ENCODE peak calls at places on chromosomes 6 and 20, in five cellular contexts. W, V, Y, S and A are unnamed samples.

GRCh38 chr6:79420054-79420453 is 117.2 kb downstream of the LCA5 start:
- DNase-seq in W (no peak), V (no peak), Y (no peak), S (no peak), A (no peak)

GRCh38 chr6:166460473-166461437 is 78.0 kb upstream of the MPC1 start:
- DNase-seq in W (no peak), V (no peak), Y (no peak), S (no peak), A (no peak)

GRCh38 chr6:125519367-125519766 is 217.6 kb upstream of the HDDC2 start:
- DNase-seq in W (no peak), V (no peak), Y (no peak), S (no peak), A (no peak)

GRCh38 chr20:48217191-48217590 is 431.9 kb upstream of the SULF2 start:
- DNase-seq in W (peak; percentile 74), V (no peak), Y (no peak), S (no peak), A (no peak)

GRCh38 chr6:142960098-142960497 is 15.1 kb upstream of the HIVEP2 start:
- DNase-seq in W (no peak), V (no peak), Y (no peak), S (no peak), A (no peak)

GRCh38 chr6:114195736-114196403 is 147.0 kb downstream of the HS3ST5 start:
- DNase-seq in W (no peak), V (no peak), Y (no peak), S (peak; percentile 10), A (no peak)

GRCh38 chr20:53570446-53571276 is 23.0 kb downstream of the ZNF217 start:
- DNase-seq in W (no peak), V (no peak), Y (no peak), S (no peak), A (no peak)

GRCh38 chr6:40556023-40556422 is 31.1 kb downstream of the LRFN2 start:
- DNase-seq in W (no peak), V (no peak), Y (no peak), S (peak; percentile 24), A (peak; percentile 64)

GRCh38 chr6:142566628-142567396 is 265.0 kb downstream of the ADGRG6 start:
- DNase-seq in W (no peak), V (no peak), Y (no peak), S (peak; percentile 63), A (peak; percentile 93)

GRCh38 chr6:147855823-147856222 is 347.3 kb downstream of the SAMD5 start:
- DNase-seq in W (no peak), V (no peak), Y (no peak), S (no peak), A (no peak)

GRCh38 chr20:32623667-32624157 is 38.6 kb upstream of the NOL4L start:
- DNase-seq in W (no peak), V (no peak), Y (no peak), S (no peak), A (peak; percentile 81)

GRCh38 chr6:33201935-33202334 is 1.3 kb downstream of the SLC39A7 start:
- DNase-seq in W (no peak), V (no peak), Y (no peak), S (no peak), A (no peak)

GRCh38 chr6:38542031-38542430 is 97.7 kb downstream of the BTBD9 start:
- DNase-seq in W (no peak), V (no peak), Y (no peak), S (no peak), A (no peak)

GRCh38 chr6:47307362-47308222 is 2.1 kb downstream of the TNFRSF21 start:
- DNase-seq in W (no peak), V (no peak), Y (no peak), S (no peak), A (no peak)

GRCh38 chr6:149271348-149272340 is 45.9 kb upstream of the TAB2 start:
- DNase-seq in W (no peak), V (no peak), Y (no peak), S (no peak), A (no peak)

GRCh38 chr20:58096880-58097813 is 131.3 kb downstream of the ANKRD60 start:
- DNase-seq in W (no peak), V (no peak), Y (no peak), S (no peak), A (no peak)

GRCh38 chr6:36461646-36462045 is 18.8 kb downstream of the KCTD20 start:
- DNase-seq in W (no peak), V (no peak), Y (no peak), S (no peak), A (no peak)

GRCh38 chr6:160767019-160767646 is 65.1 kb downstream of the PLG start:
- DNase-seq in W (peak; percentile 78), V (peak; percentile 57), Y (peak; percentile 58), S (peak; percentile 86), A (peak; percentile 94)

GRCh38 chr20:23231561-23232218 is 118.9 kb upstream of the NXT1 start:
- DNase-seq in W (no peak), V (no peak), Y (no peak), S (no peak), A (no peak)

GRCh38 chr20:5118220-5119142 is 1.3 kb downstream of the PCNA start:
- DNase-seq in W (no peak), V (no peak), Y (no peak), S (peak; percentile 11), A (no peak)

GRCh38 chr6:161373905-161374451 is 100.1 kb upstream of the AGPAT4 start:
- DNase-seq in W (peak; percentile 70), V (peak; percentile 67), Y (no peak), S (peak; percentile 81), A (peak; percentile 93)

GRCh38 chr6:111564482-111564945 is 41.2 kb downstream of the TRAF3IP2 start:
- DNase-seq in W (peak; percentile 76), V (peak; percentile 57), Y (peak; percentile 88), S (no peak), A (peak; percentile 44)

GRCh38 chr6:111566873-111567517 is 38.7 kb downstream of the TRAF3IP2 start:
- DNase-seq in W (no peak), V (no peak), Y (no peak), S (no peak), A (no peak)

GRCh38 chr6:111563581-111563980 is 42.1 kb downstream of the TRAF3IP2 start:
- DNase-seq in W (no peak), V (no peak), Y (no peak), S (no peak), A (no peak)

GRCh38 chr6:111566222-111566717 is 39.4 kb downstream of the TRAF3IP2 start:
- DNase-seq in W (no peak), V (no peak), Y (no peak), S (no peak), A (no peak)

DNA sequence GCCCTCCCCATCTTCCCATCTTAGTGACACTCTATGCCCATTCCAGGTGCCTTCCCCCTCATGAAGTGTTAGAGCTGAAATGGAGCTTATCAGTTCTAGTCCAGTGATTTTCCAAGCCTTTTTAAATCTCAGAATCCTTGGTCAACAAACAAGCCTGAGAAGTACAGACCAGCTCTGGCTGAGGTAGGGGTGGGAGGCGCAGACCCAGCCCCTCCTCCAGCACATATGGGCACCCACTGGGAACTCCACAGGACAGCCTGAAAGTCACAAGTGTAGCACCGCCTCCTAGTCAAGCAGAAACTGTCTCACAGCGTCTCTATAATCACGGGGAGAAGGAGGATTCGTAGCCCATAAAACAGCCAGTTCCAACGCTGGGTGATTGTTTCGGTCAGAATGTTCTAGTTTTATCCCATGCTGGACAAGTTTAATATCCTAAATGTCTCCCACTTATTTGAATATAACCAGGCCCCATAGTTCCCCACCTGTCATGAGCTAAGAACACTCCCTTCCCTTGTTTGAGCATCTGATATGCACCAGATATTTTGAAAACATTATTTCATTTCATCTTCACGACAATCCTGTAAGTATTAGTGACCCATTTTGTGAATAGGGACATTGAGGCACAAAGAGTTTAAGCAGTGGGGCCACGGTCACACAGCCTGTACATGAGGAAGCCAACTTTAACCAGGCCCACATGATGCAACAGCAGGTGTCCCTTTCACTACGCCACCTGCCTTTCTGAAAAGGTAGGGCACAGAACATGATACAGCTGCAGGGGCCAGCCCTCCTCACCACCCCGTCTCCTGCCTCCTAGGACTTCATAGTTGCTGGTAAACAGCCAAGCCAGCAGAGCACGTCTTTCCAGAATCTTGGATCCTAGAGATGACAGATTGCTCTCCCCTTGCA is 40.1 kb downstream of the TRAF3IP2 start:
- DNase-seq in W (peak; percentile 82), V (no peak), Y (no peak), S (no peak), A (peak; percentile 81)
- TF ChIP-seq CTCF in W (no peak), V (no peak), Y (no peak), S (peak; percentile 32), A (peak; percentile 74)

GRCh38 chr6:135014353-135014832 is 40.2 kb downstream of the HBS1L start:
- DNase-seq in W (no peak), V (no peak), Y (no peak), S (no peak), A (no peak)

GRCh38 chr6:135012349-135012748 is 42.3 kb downstream of the HBS1L start:
- DNase-seq in W (no peak), V (no peak), Y (no peak), S (no peak), A (no peak)

GRCh38 chr6:135013211-135013610 is 41.4 kb downstream of the HBS1L start:
- DNase-seq in W (no peak), V (no peak), Y (no peak), S (no peak), A (no peak)

GRCh38 chr6:135008941-135009290 is 45.7 kb downstream of the HBS1L start:
- DNase-seq in W (no peak), V (no peak), Y (no peak), S (no peak), A (no peak)

DNA sequence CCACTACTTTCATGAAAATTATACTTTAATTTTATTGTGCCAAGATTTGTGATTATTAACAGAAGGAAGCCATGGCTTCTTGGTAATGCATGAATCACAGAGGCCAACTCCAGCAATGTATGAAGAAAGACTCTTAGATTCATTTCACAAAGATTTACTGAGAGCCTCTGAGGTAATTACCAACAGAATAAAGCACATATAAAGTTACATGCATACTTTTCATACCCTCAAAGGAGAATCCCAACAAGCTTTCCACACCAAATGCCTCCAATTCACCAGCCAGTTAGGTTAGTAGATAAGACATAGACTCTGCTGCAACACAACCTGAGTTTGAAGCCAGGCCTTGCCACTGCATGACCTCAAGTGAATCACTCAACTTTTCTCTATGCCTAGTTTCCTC is 41.9 kb downstream of the HBS1L start:
- DNase-seq in W (no peak), V (no peak), Y (no peak), S (no peak), A (no peak)
- H3K4me1 ChIP-seq in W (no peaks in the 10 kb centered on the region), V (peaks cover 3% of the 10 kb centered on the region), Y (peaks cover 4% of the 10 kb centered on the region), S (no peaks in the 10 kb centered on the region), A (peaks cover 5% of the 10 kb centered on the region)

GRCh38 chr6:2989332-2990178 is 10.1 kb upstream of the NQO2 start:
- DNase-seq in W (peak; percentile 94), V (peak; percentile 66), Y (peak; percentile 89), S (peak; percentile 96), A (peak; percentile 93)
- TF ChIP-seq CTCF in W (no peak), V (no peak), Y (no peak), S (no peak), A (peak; percentile 47)

GRCh38 chr6:73774311-73774766 is 78.3 kb downstream of the CD109 start:
- DNase-seq in W (peak; percentile 39), V (peak; percentile 48), Y (peak; percentile 68), S (no peak), A (no peak)

GRCh38 chr6:73782911-73783310 is 86.9 kb downstream of the CD109 start:
- DNase-seq in W (no peak), V (no peak), Y (no peak), S (no peak), A (no peak)

DNA sequence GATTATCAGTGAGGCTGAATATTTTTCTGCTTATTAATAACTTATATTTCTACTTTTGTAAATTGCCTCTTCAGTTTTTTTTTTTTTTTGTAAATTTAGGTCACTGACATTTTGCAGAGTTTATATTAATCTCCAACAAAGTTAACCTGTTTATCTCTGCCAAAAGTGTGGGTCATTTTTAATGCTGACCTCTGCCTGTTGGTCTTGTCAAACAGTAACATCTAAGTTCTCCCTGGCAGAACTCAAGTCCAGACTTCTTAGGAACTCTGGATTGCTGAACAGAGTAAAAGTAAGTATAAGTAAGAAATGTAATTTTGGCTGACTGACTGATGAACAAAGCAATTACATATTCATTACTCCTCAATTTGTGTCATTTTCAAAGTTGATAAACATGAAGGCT is 83.9 kb downstream of the CD109 start:
- DNase-seq in W (no peak), V (no peak), Y (no peak), S (no peak), A (no peak)
- H3K4me1 ChIP-seq in W (no peaks in the 10 kb centered on the region), V (peaks cover 32% of the 10 kb centered on the region), Y (peaks cover 3% of the 10 kb centered on the region), S (no peaks in the 10 kb centered on the region), A (peaks cover 3% of the 10 kb centered on the region)